ENCODE peak calls at places on chromosome 11, in four cellular contexts. Y is neural crest cell, F is heart right ventricle, D is cardiac muscle cell. I is an unnamed sample.

GRCh38 chr11:47460571-47461235 is 11.8 kb upstream of the RAPSN start:
- DNase-seq in D (no peak), Y (no peak), F (no peak), I (no peak)

GRCh38 chr11:34274712-34275398 is 83.0 kb downstream of the ABTB2 start:
- DNase-seq in D (no peak), Y (no peak), F (peak), I (peak)

GRCh38 chr11:14858404-14858803 is 33.6 kb downstream of the CYP2R1 start:
- DNase-seq in Y (no peak), F (no peak), D (no peak), I (no peak)

GRCh38 chr11:15451713-15452112 is 337.0 kb downstream of the INSC start:
- DNase-seq in F (no peak), D (no peak), Y (no peak), I (no peak)

GRCh38 chr11:77886401-77886800 is 65.5 kb downstream of the AAMDC start:
- DNase-seq in F (no peak), D (no peak), Y (no peak), I (no peak)

GRCh38 chr11:46553746-46554204 is 40.0 kb downstream of the AMBRA1 start:
- DNase-seq in D (no peak), Y (no peak), F (no peak), I (peak)

GRCh38 chr11:38791346-38791961 is 2193.4 kb upstream of the RAG2 start:
- DNase-seq in Y (peak), F (no peak), D (peak), I (peak)

GRCh38 chr11:132099692-132100091 is 729.3 kb downstream of the NTM start:
- DNase-seq in D (peak), F (peak), Y (peak), I (no peak)

GRCh38 chr11:20388096-20389055 is 860 bp downstream of the PRMT3 start:
- DNase-seq in Y (no peak), F (no peak), D (peak), I (peak)

GRCh38 chr11:1856306-1857005 is 3.6 kb downstream of the LSP1 start:
- DNase-seq in F (no peak), D (no peak), Y (no peak), I (no peak)

GRCh38 chr11:19382131-19382611 is 141.4 kb upstream of the E2F8 start:
- DNase-seq in Y (peak), F (no peak), D (no peak), I (no peak)

GRCh38 chr11:16825091-16825490 is 86.6 kb downstream of the C11orf58 start:
- DNase-seq in Y (no peak), D (no peak), F (no peak), I (no peak)

GRCh38 chr11:472816-473215 is 22.7 kb downstream of the PTDSS2 start:
- DNase-seq in F (no peak), Y (no peak), D (no peak), I (no peak)

GRCh38 chr11:123719452-123719851 is 22.0 kb downstream of the ZNF202 start:
- DNase-seq in Y (no peak), F (no peak), D (no peak), I (no peak)

GRCh38 chr11:57097149-57097548 is 84.6 kb upstream of the LRRC55 start:
- DNase-seq in D (no peak), F (no peak), Y (no peak), I (no peak)

GRCh38 chr11:130979386-130979972 is 63.2 kb upstream of the SNX19 start:
- DNase-seq in F (no peak), Y (no peak), D (peak), I (no peak)

GRCh38 chr11:76777922-76778321 is 5.2 kb upstream of the TSKU start:
- DNase-seq in D (no peak), F (no peak), Y (no peak), I (no peak)

GRCh38 chr11:134516529-134516928 is 104.5 kb upstream of the B3GAT1 start:
- DNase-seq in Y (no peak), F (no peak), D (no peak), I (no peak)

GRCh38 chr11:116700586-116701220 is 72.1 kb downstream of the BUD13 start:
- DNase-seq in Y (no peak), F (no peak), D (no peak), I (no peak)

GRCh38 chr11:72924568-72925190 is 110.5 kb downstream of the ATG16L2 start:
- DNase-seq in F (no peak), D (no peak), Y (no peak), I (no peak)

GRCh38 chr11:26149585-26149984 is 182.3 kb upstream of the ANO3 start:
- DNase-seq in D (no peak), Y (no peak), F (no peak), I (no peak)

GRCh38 chr11:76365038-76365679 is 15.8 kb downstream of the THAP12 start:
- DNase-seq in D (no peak), F (no peak), Y (no peak), I (no peak)

GRCh38 chr11:105641433-105641832 is 31.6 kb downstream of the GRIA4 start:
- DNase-seq in F (no peak), D (no peak), Y (no peak), I (no peak)

GRCh38 chr11:105639527-105639926 is 29.7 kb downstream of the GRIA4 start:
- DNase-seq in D (no peak), Y (no peak), F (no peak), I (no peak)

GRCh38 chr11:105647780-105648179 is 37.9 kb downstream of the GRIA4 start:
- DNase-seq in F (no peak), Y (no peak), D (no peak), I (no peak)

GRCh38 chr11:105648762-105649161 is 38.9 kb downstream of the GRIA4 start:
- DNase-seq in D (no peak), F (no peak), Y (no peak), I (no peak)

DNA sequence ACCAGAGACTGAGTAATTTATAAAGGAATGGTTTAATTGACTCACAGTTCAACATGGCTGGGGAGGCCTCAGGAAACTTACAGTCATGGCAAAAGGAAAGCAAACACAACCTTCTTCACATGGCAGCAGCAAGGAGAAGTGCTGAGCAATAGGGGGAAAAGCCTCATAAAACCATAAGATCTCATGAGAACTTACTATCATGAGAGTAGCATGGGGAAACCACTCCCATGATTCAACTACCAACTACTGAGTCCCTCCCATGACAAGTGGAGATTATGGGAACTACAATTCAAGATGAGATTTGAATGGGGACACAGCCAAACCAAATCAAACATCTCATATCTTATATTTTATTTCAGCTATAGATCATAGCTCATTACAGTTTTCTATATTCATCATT is 33.0 kb downstream of the GRIA4 start:
- DNase-seq in F (no peak), D (no peak), Y (no peak), I (no peak)
- TF ChIP-seq CTCF in F (no peak), D (no peak), Y (no peak), I (no peak)

DNA sequence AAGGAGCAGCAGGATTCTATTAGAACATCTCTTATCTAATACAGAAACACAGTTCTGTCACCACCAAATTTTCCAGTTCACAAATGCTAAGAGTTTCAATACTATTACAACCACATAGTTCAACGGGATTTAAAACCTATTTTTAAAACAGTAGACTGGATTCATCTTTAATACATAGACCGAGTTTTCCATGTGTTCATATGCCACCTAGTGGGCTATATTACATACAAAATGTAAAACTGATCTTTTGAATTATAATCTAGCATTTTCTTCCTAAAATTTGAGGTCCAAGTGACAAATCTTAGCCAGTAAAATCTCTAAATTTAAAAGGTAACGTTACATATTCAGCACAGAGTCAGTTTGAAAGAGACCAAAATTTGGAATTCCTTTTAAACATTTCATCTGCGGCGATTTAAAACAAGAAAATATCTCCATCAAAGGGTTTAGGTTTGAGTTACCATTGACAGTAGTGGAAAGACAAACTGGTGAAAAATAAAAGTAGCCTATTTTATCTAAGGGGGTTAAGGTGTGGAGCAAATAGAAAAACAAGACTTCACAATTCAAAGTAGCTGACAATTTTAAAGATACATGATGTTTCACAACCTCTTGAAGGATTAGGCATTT is 269.3 kb upstream of the MPPED2 start:
- DNase-seq in D (peak), F (no peak), Y (no peak), I (no peak)
- TF ChIP-seq CTCF in D (no peak), F (no peak), Y (peak), I (no peak)

GRCh38 chr11:113673566-113674396 is 32.3 kb downstream of the TMPRSS5 start:
- DNase-seq in F (no peak), D (no peak), Y (no peak), I (no peak)
- TF ChIP-seq CTCF in F (no peak), D (no peak), Y (no peak), I (no peak)

GRCh38 chr11:12111482-12112149 is 1.2 kb downstream of the MICAL2 start:
- DNase-seq in F (no peak), D (no peak), Y (no peak), I (peak)
- TF ChIP-seq CTCF in F (no peak), D (no peak), Y (no peak), I (no peak)

GRCh38 chr11:101912823-101913284 is 2.0 kb upstream of the CEP126 start:
- DNase-seq in D (no peak), Y (no peak), F (no peak), I (no peak)
- TF ChIP-seq CTCF in D (no peak), Y (no peak), F (no peak), I (no peak)

GRCh38 chr11:114609429-114609828 is 13.8 kb upstream of the NXPE4 start:
- DNase-seq in F (no peak), D (no peak), Y (no peak), I (no peak)

GRCh38 chr11:114614127-114614720 is 18.6 kb upstream of the NXPE4 start:
- DNase-seq in D (no peak), Y (no peak), F (no peak), I (no peak)

GRCh38 chr11:114610550-114610949 is 15.0 kb upstream of the NXPE4 start:
- DNase-seq in F (no peak), Y (no peak), D (no peak), I (no peak)

GRCh38 chr11:114612686-114613085 is 17.1 kb upstream of the NXPE4 start:
- DNase-seq in F (no peak), Y (no peak), D (no peak), I (no peak)

GRCh38 chr11:114610984-114611944 is 15.7 kb upstream of the NXPE4 start:
- DNase-seq in D (no peak), Y (no peak), F (no peak), I (no peak)
- TF ChIP-seq CTCF in D (no peak), Y (no peak), F (no peak), I (no peak)

DNA sequence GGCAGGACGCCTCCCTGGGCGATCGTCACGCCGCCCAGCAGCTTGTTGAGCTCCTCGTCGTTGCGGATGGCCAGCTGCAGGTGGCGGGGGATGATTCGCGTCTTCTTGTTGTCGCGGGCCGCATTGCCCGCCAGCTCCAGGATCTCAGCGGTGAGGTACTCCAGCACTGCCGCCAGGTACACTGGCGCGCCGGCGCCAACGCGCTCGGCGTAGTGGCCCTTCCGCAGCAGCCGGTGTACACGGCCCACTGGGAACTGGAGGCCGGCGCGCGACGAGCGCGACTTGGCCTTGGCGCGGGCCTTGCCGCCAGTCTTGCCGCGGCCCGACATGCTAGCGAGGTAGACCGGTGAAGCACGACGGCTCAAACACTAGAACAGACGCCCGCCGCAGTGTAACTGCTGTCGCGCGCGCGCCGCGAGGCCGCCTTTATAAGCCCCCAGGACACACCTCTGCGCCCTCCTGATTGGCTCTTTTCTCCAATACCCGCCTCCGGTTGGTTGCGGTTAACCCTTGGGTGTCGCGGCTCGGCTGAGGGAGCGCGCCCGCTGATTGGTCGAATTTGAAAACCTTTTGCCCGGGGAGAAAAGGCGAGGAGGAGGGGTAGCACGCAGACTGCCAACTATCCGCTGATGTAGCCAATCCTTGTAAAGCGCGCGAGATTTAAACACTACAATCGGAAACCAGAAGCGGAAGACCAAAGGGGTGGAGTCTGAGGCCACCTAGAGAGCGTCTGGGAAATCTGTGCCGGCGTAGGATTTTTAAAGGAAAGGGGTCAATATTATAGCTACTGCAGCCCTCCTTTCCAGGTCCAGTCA is 6.4 kb downstream of the DPAGT1 start:
- DNase-seq in Y (peak), D (peak), F (peak), I (peak)
- TF ChIP-seq CTCF in Y (peak), D (no peak), F (no peak), I (no peak)